ENCODE peak calls at places on chromosome 2, in six cellular contexts. C, Y, R, T, D and G are unnamed samples.

GRCh38 chr2:159110784-159111183 is 142.3 kb downstream of the TANC1 start:
- DNase-seq in C (no peak), Y (no peak), R (no peak), T (no peak), D (no peak), G (no peak)

GRCh38 chr2:12493031-12493513 is 223.7 kb upstream of the TRIB2 start:
- DNase-seq in C (no peak), Y (peak), R (no peak), T (no peak), D (peak), G (no peak)

GRCh38 chr2:99573624-99574251 is 83.9 kb upstream of the REV1 start:
- DNase-seq in C (no peak), Y (no peak), R (no peak), T (no peak), D (no peak), G (no peak)

GRCh38 chr2:10083692-10084566 is 3.7 kb upstream of the CYS1 start:
- DNase-seq in C (no peak), Y (no peak), R (peak), T (no peak), D (no peak), G (no peak)

GRCh38 chr2:121335294-121336290 is 50.6 kb upstream of the TFCP2L1 start:
- DNase-seq in C (no peak), Y (no peak), R (peak), T (no peak), D (peak), G (no peak)

GRCh38 chr2:218343591-218343990 is 13.1 kb upstream of the CATIP start:
- DNase-seq in C (no peak), Y (peak), R (no peak), T (no peak), D (peak), G (no peak)

GRCh38 chr2:77608510-77608909 is 86.3 kb upstream of the LRRTM4 start:
- DNase-seq in C (no peak), Y (no peak), R (no peak), T (no peak), D (no peak), G (no peak)

GRCh38 chr2:25332571-25332970 is 9.2 kb downstream of the DNMT3A start:
- DNase-seq in C (no peak), Y (no peak), R (no peak), T (peak), D (no peak), G (no peak)

GRCh38 chr2:158988501-158988900 is 20.1 kb downstream of the TANC1 start:
- DNase-seq in C (no peak), Y (no peak), R (no peak), T (no peak), D (no peak), G (no peak)

GRCh38 chr2:23691106-23691470 is 235.8 kb downstream of the ATAD2B start:
- DNase-seq in C (no peak), Y (no peak), R (no peak), T (no peak), D (no peak), G (no peak)

GRCh38 chr2:29041161-29041660 is 33.1 kb downstream of the PCARE start:
- DNase-seq in C (no peak), Y (no peak), R (no peak), T (no peak), D (no peak), G (no peak)